ENCODE peak calls at places on chromosomes 11 and 22, in ten cellular contexts. One of them, this sample, is unnamed.

GRCh38 chr11:72589802-72590761 is 84.1 kb downstream of the PDE2A start:
- DNase-seq in transverse colon: peak; percentile 53
- DNase-seq in heart right ventricle: peak; percentile 32
- DNase-seq in WERI-Rb-1: peak; percentile 76
- DNase-seq in aorta: peak; percentile 58
- DNase-seq in A673: peak; percentile 36
- DNase-seq in thoracic aorta: no peak
- DNase-seq in left lung: peak; percentile 82
- DNase-seq in spleen: peak; percentile 84
- DNase-seq in colonic mucosa: no peak
- DNase-seq in this sample: peak; percentile 71

GRCh38 chr11:130166457-130166784 is 6.8 kb downstream of the ST14 start:
- DNase-seq in colonic mucosa: peak; percentile 72
- DNase-seq in transverse colon: peak; percentile 78
- DNase-seq in heart right ventricle: no peak
- DNase-seq in spleen: no peak
- DNase-seq in left lung: no peak
- DNase-seq in thoracic aorta: no peak
- DNase-seq in A673: no peak
- DNase-seq in aorta: no peak
- DNase-seq in WERI-Rb-1: peak; percentile 67
- DNase-seq in this sample: peak; percentile 80

GRCh38 chr11:1387961-1388762 is 1.6 kb upstream of the BRSK2 start:
- DNase-seq in left lung: peak; percentile 76
- DNase-seq in A673: no peak
- DNase-seq in colonic mucosa: no peak
- DNase-seq in heart right ventricle: no peak
- DNase-seq in WERI-Rb-1: peak; percentile 79
- DNase-seq in aorta: peak; percentile 36
- DNase-seq in transverse colon: peak; percentile 19
- DNase-seq in thoracic aorta: no peak
- DNase-seq in spleen: no peak
- DNase-seq in this sample: no peak

GRCh38 chr11:83092488-83093384 is 21.0 kb upstream of the RAB30 start:
- DNase-seq in A673: no peak
- DNase-seq in thoracic aorta: no peak
- DNase-seq in spleen: no peak
- DNase-seq in aorta: no peak
- DNase-seq in WERI-Rb-1: peak; percentile 49
- DNase-seq in transverse colon: peak; percentile 78
- DNase-seq in colonic mucosa: peak; percentile 76
- DNase-seq in left lung: no peak
- DNase-seq in heart right ventricle: no peak
- DNase-seq in this sample: peak; percentile 84

GRCh38 chr22:49979587-49980264 is 19.2 kb downstream of the PIM3 start:
- DNase-seq in spleen: no peak
- DNase-seq in heart right ventricle: no peak
- DNase-seq in A673: peak; percentile 67
- DNase-seq in colonic mucosa: peak; percentile 57
- DNase-seq in aorta: peak; percentile 51
- DNase-seq in thoracic aorta: no peak
- DNase-seq in left lung: no peak
- DNase-seq in transverse colon: peak; percentile 53
- DNase-seq in WERI-Rb-1: peak; percentile 60
- DNase-seq in this sample: peak; percentile 29

GRCh38 chr11:210803-211180 is 3.3 kb downstream of the RIC8A start:
- DNase-seq in left lung: no peak
- DNase-seq in aorta: no peak
- DNase-seq in spleen: no peak
- DNase-seq in thoracic aorta: no peak
- DNase-seq in transverse colon: no peak
- DNase-seq in WERI-Rb-1: no peak
- DNase-seq in heart right ventricle: no peak
- DNase-seq in A673: no peak
- DNase-seq in colonic mucosa: peak; percentile 13
- DNase-seq in this sample: no peak

GRCh38 chr11:93604276-93604675 is 57.2 kb upstream of the CEP295 start:
- DNase-seq in heart right ventricle: no peak
- DNase-seq in transverse colon: no peak
- DNase-seq in left lung: no peak
- DNase-seq in WERI-Rb-1: no peak
- DNase-seq in thoracic aorta: no peak
- DNase-seq in A673: no peak
- DNase-seq in spleen: no peak
- DNase-seq in colonic mucosa: no peak
- DNase-seq in aorta: no peak
- DNase-seq in this sample: no peak

GRCh38 chr11:107017433-107018227 is 646 bp downstream of the GUCY1A2 start:
- DNase-seq in thoracic aorta: no peak
- DNase-seq in A673: peak; percentile 88
- DNase-seq in aorta: peak; percentile 62
- DNase-seq in heart right ventricle: peak; percentile 28
- DNase-seq in colonic mucosa: no peak
- DNase-seq in transverse colon: no peak
- DNase-seq in WERI-Rb-1: peak; percentile 85
- DNase-seq in spleen: peak; percentile 78
- DNase-seq in left lung: peak; percentile 78
- DNase-seq in this sample: peak; percentile 84

GRCh38 chr11:60985991-60986915 is 14.8 kb downstream of the CD6 start:
- DNase-seq in A673: no peak
- DNase-seq in left lung: no peak
- DNase-seq in spleen: peak; percentile 91
- DNase-seq in WERI-Rb-1: no peak
- DNase-seq in aorta: peak; percentile 66
- DNase-seq in heart right ventricle: no peak
- DNase-seq in colonic mucosa: peak; percentile 69
- DNase-seq in transverse colon: peak; percentile 65
- DNase-seq in thoracic aorta: no peak
- DNase-seq in this sample: no peak
- H3K27ac ChIP-seq in A673: no peak overlapping the region
- H3K27ac ChIP-seq in left lung: no peak overlapping the region
- H3K27ac ChIP-seq in spleen: peak overlapping the region; percentile 61
- H3K27ac ChIP-seq in WERI-Rb-1: no peak overlapping the region
- H3K27ac ChIP-seq in aorta: no peak overlapping the region
- H3K27ac ChIP-seq in heart right ventricle: peak overlapping the region; percentile 77
- H3K27ac ChIP-seq in colonic mucosa: peak overlapping the region; percentile 15
- H3K27ac ChIP-seq in transverse colon: no peak overlapping the region
- H3K27ac ChIP-seq in thoracic aorta: no peak overlapping the region
- H3K27ac ChIP-seq in this sample: no peak overlapping the region

GRCh38 chr11:120034881-120035620 is 102.9 kb downstream of the TRIM29 start:
- DNase-seq in colonic mucosa: no peak
- DNase-seq in aorta: no peak
- DNase-seq in WERI-Rb-1: peak; percentile 52
- DNase-seq in heart right ventricle: no peak
- DNase-seq in left lung: no peak
- DNase-seq in spleen: no peak
- DNase-seq in A673: no peak
- DNase-seq in transverse colon: no peak
- DNase-seq in thoracic aorta: no peak
- DNase-seq in this sample: no peak

GRCh38 chr11:120032766-120033390 is 105.0 kb downstream of the TRIM29 start:
- DNase-seq in spleen: no peak
- DNase-seq in transverse colon: no peak
- DNase-seq in heart right ventricle: no peak
- DNase-seq in colonic mucosa: no peak
- DNase-seq in aorta: no peak
- DNase-seq in thoracic aorta: no peak
- DNase-seq in left lung: no peak
- DNase-seq in WERI-Rb-1: peak; percentile 77
- DNase-seq in A673: no peak
- DNase-seq in this sample: no peak

GRCh38 chr11:120034176-120034575 is 103.7 kb downstream of the TRIM29 start:
- DNase-seq in colonic mucosa: no peak
- DNase-seq in aorta: no peak
- DNase-seq in left lung: no peak
- DNase-seq in heart right ventricle: no peak
- DNase-seq in thoracic aorta: no peak
- DNase-seq in transverse colon: no peak
- DNase-seq in A673: no peak
- DNase-seq in spleen: no peak
- DNase-seq in WERI-Rb-1: no peak
- DNase-seq in this sample: no peak

GRCh38 chr11:120037111-120037510 is 100.8 kb downstream of the TRIM29 start:
- DNase-seq in colonic mucosa: no peak
- DNase-seq in heart right ventricle: no peak
- DNase-seq in transverse colon: no peak
- DNase-seq in left lung: no peak
- DNase-seq in aorta: no peak
- DNase-seq in A673: no peak
- DNase-seq in WERI-Rb-1: no peak
- DNase-seq in thoracic aorta: no peak
- DNase-seq in spleen: no peak
- DNase-seq in this sample: no peak

DNA sequence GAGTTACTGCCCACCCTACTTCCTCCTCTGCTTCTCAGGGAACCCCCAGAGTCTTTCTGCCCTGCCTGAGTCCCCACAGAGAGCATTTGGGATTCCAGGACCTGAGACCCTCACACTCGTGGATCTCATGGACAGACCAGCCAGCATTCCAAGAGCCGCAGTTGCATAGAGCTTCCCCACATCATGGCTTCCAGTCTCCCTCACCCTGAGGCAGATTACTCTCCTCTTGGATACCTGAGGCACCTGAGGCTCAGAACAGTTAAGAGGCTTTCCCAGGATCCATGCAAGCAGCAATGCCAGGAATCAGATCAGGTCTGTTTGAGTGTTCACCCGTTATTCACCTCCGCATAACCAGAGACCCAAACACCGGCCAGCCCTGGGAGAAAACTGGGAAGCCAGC is 102.2 kb downstream of the TRIM29 start:
- DNase-seq in thoracic aorta: no peak
- DNase-seq in heart right ventricle: no peak
- DNase-seq in spleen: no peak
- DNase-seq in left lung: no peak
- DNase-seq in aorta: no peak
- DNase-seq in colonic mucosa: peak; percentile 5
- DNase-seq in WERI-Rb-1: no peak
- DNase-seq in transverse colon: no peak
- DNase-seq in A673: no peak
- DNase-seq in this sample: no peak
- H3K27ac ChIP-seq in thoracic aorta: no peak overlapping the region
- H3K27ac ChIP-seq in heart right ventricle: no peak overlapping the region
- H3K27ac ChIP-seq in spleen: no peak overlapping the region
- H3K27ac ChIP-seq in left lung: no peak overlapping the region
- H3K27ac ChIP-seq in aorta: no peak overlapping the region
- H3K27ac ChIP-seq in colonic mucosa: no peak overlapping the region
- H3K27ac ChIP-seq in WERI-Rb-1: no peak overlapping the region
- H3K27ac ChIP-seq in transverse colon: no peak overlapping the region
- H3K27ac ChIP-seq in A673: no peak overlapping the region
- H3K27ac ChIP-seq in this sample: no peak overlapping the region

DNA sequence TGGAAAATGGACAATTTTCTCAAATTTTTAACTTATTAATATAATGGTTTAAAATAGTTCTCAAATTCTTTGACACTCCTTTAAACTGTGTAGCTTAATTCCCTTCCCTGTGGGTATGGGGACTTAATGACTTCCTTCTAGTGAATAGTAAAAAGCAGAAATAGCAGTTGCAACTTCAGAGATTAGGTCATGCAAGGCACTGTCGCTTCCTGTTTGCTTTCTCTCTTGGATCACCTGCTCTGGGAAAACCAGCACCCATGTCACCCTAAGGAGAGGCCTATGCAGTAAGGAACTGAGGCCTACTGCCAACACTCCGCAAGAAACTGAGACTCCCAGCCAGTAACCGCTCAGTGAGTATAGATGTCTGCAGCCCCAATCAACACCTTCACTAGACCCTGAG is 5.5 kb upstream of the PANX3 start:
- DNase-seq in aorta: peak; percentile 49
- DNase-seq in spleen: no peak
- DNase-seq in thoracic aorta: no peak
- DNase-seq in transverse colon: peak; percentile 12
- DNase-seq in left lung: no peak
- DNase-seq in WERI-Rb-1: no peak
- DNase-seq in A673: peak; percentile 64
- DNase-seq in colonic mucosa: peak; percentile 27
- DNase-seq in heart right ventricle: no peak
- DNase-seq in this sample: no peak
- H3K27ac ChIP-seq in aorta: no peak overlapping the region
- H3K27ac ChIP-seq in spleen: no peak overlapping the region
- H3K27ac ChIP-seq in thoracic aorta: no peak overlapping the region
- H3K27ac ChIP-seq in transverse colon: no peak overlapping the region
- H3K27ac ChIP-seq in left lung: no peak overlapping the region
- H3K27ac ChIP-seq in WERI-Rb-1: no peak overlapping the region
- H3K27ac ChIP-seq in A673: no peak overlapping the region
- H3K27ac ChIP-seq in colonic mucosa: no peak overlapping the region
- H3K27ac ChIP-seq in heart right ventricle: no peak overlapping the region
- H3K27ac ChIP-seq in this sample: no peak overlapping the region

GRCh38 chr11:9748361-9748970 is 84.6 kb downstream of the SWAP70 start:
- DNase-seq in colonic mucosa: peak; percentile 55
- DNase-seq in transverse colon: peak; percentile 57
- DNase-seq in heart right ventricle: peak; percentile 63
- DNase-seq in thoracic aorta: no peak
- DNase-seq in A673: peak; percentile 91
- DNase-seq in left lung: no peak
- DNase-seq in aorta: peak; percentile 72
- DNase-seq in WERI-Rb-1: peak; percentile 71
- DNase-seq in spleen: no peak
- DNase-seq in this sample: peak; percentile 80

GRCh38 chr11:9753031-9753430 is 89.2 kb downstream of the SWAP70 start:
- DNase-seq in left lung: no peak
- DNase-seq in spleen: no peak
- DNase-seq in transverse colon: no peak
- DNase-seq in colonic mucosa: no peak
- DNase-seq in A673: no peak
- DNase-seq in heart right ventricle: no peak
- DNase-seq in aorta: no peak
- DNase-seq in WERI-Rb-1: no peak
- DNase-seq in thoracic aorta: no peak
- DNase-seq in this sample: no peak

GRCh38 chr11:9747816-9748215 is 83.9 kb downstream of the SWAP70 start:
- DNase-seq in heart right ventricle: no peak
- DNase-seq in spleen: no peak
- DNase-seq in transverse colon: no peak
- DNase-seq in thoracic aorta: no peak
- DNase-seq in A673: peak; percentile 81
- DNase-seq in left lung: no peak
- DNase-seq in aorta: no peak
- DNase-seq in WERI-Rb-1: no peak
- DNase-seq in colonic mucosa: no peak
- DNase-seq in this sample: no peak

GRCh38 chr11:9752091-9752490 is 88.2 kb downstream of the SWAP70 start:
- DNase-seq in spleen: no peak
- DNase-seq in thoracic aorta: no peak
- DNase-seq in aorta: no peak
- DNase-seq in heart right ventricle: no peak
- DNase-seq in colonic mucosa: no peak
- DNase-seq in transverse colon: no peak
- DNase-seq in left lung: no peak
- DNase-seq in A673: no peak
- DNase-seq in WERI-Rb-1: no peak
- DNase-seq in this sample: peak; percentile 41

DNA sequence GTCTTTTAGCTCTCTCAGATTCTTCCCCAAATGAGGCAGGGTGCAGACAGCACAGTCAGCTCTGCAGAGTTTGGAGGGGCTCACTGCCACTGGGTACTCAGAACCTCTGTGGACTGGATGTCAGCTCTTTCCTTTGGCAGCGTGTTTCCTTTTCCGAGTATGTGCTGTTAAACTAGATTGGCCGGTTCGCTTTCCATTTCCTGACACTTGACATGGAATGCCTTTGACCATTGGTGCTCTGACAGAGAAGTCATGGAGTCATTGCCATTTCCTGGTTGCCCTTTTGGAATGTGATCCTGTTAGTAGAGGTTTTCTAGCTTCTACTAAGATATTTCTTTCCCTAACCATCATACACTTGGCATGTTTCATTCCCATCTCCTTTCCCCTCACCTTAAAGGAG is 86.7 kb downstream of the SWAP70 start:
- DNase-seq in spleen: no peak
- DNase-seq in aorta: no peak
- DNase-seq in thoracic aorta: no peak
- DNase-seq in A673: no peak
- DNase-seq in WERI-Rb-1: no peak
- DNase-seq in heart right ventricle: no peak
- DNase-seq in left lung: no peak
- DNase-seq in colonic mucosa: no peak
- DNase-seq in transverse colon: no peak
- DNase-seq in this sample: no peak
- H3K27ac ChIP-seq in spleen: peak overlapping the region; percentile 30
- H3K27ac ChIP-seq in aorta: no peak overlapping the region
- H3K27ac ChIP-seq in thoracic aorta: no peak overlapping the region
- H3K27ac ChIP-seq in A673: no peak overlapping the region
- H3K27ac ChIP-seq in WERI-Rb-1: no peak overlapping the region
- H3K27ac ChIP-seq in heart right ventricle: no peak overlapping the region
- H3K27ac ChIP-seq in left lung: no peak overlapping the region
- H3K27ac ChIP-seq in colonic mucosa: no peak overlapping the region
- H3K27ac ChIP-seq in transverse colon: no peak overlapping the region
- H3K27ac ChIP-seq in this sample: no peak overlapping the region

This sample was measured in hepatocyte.